ENCODE peak calls at places on chromosomes 3 and 15, in ten cellular contexts. N is IMR-90, K is Peyer's patch, O is stomach, L is transverse colon, P is tibial artery, H is adipocyte, V is mammary epithelial cell, U is GM23248, B is SJSA1. F is an unnamed sample.

GRCh38 chr3:194497799-194498575 is 11.2 kb upstream of the ATP13A3 start:
- DNase-seq in N (no peak), K (no peak), O (no peak), L (peak; percentile 55), P (no peak), H (no peak), V (no peak), U (peak; percentile 70), B (no peak), F (no peak)

GRCh38 chr3:182046365-182046764 is 334.6 kb downstream of the SOX2 start:
- DNase-seq in N (no peak), K (no peak), O (no peak), L (no peak), P (no peak), H (no peak), V (no peak), U (no peak), B (no peak), F (peak; percentile 11)

GRCh38 chr3:154113609-154114008 is 7.6 kb upstream of the ARHGEF26 start:
- DNase-seq in N (no peak), K (no peak), O (no peak), L (no peak), P (no peak), H (no peak), V (no peak), U (no peak), B (no peak), F (no peak)

GRCh38 chr3:198032445-198032936 is 72.5 kb downstream of the LMLN start:
- DNase-seq in N (peak; percentile 4), K (no peak), O (no peak), L (no peak), P (no peak), H (no peak), V (no peak), U (no peak), B (no peak), F (no peak)

GRCh38 chr15:62932436-62932835 is 110.1 kb upstream of the TPM1 start:
- DNase-seq in N (peak; percentile 95), K (no peak), O (no peak), L (no peak), P (no peak), H (peak; percentile 85), V (no peak), U (peak; percentile 93), B (peak; percentile 60), F (no peak)

GRCh38 chr3:119289371-119289770 is 4.8 kb upstream of the ARHGAP31 start:
- DNase-seq in N (no peak), K (no peak), O (no peak), L (no peak), P (no peak), H (no peak), V (no peak), U (no peak), B (no peak), F (no peak)

GRCh38 chr3:111032677-111033076 is 38.9 kb upstream of the NECTIN3 start:
- DNase-seq in N (peak; percentile 23), K (no peak), O (no peak), L (no peak), P (no peak), H (no peak), V (no peak), U (no peak), B (no peak), F (no peak)

GRCh38 chr15:84833447-84833846 is 16.3 kb downstream of the ALPK3 start:
- DNase-seq in N (peak; percentile 78), K (no peak), O (no peak), L (no peak), P (no peak), H (no peak), V (peak; percentile 40), U (peak; percentile 46), B (no peak), F (no peak)

GRCh38 chr3:122916084-122916483 is 111.5 kb downstream of the SEMA5B start:
- DNase-seq in N (no peak), K (no peak), O (no peak), L (no peak), P (no peak), H (no peak), V (no peak), U (no peak), B (no peak), F (no peak)

GRCh38 chr3:122913539-122914100 is 113.9 kb downstream of the SEMA5B start:
- DNase-seq in N (no peak), K (no peak), O (no peak), L (no peak), P (no peak), H (no peak), V (no peak), U (no peak), B (no peak), F (no peak)

GRCh38 chr3:122916580-122916979 is 111.0 kb downstream of the SEMA5B start:
- DNase-seq in N (no peak), K (no peak), O (no peak), L (no peak), P (no peak), H (no peak), V (no peak), U (no peak), B (no peak), F (no peak)

GRCh38 chr3:122912772-122913538 is 114.6 kb downstream of the SEMA5B start:
- DNase-seq in N (no peak), K (no peak), O (no peak), L (no peak), P (no peak), H (no peak), V (no peak), U (no peak), B (no peak), F (peak; percentile 69)

DNA sequence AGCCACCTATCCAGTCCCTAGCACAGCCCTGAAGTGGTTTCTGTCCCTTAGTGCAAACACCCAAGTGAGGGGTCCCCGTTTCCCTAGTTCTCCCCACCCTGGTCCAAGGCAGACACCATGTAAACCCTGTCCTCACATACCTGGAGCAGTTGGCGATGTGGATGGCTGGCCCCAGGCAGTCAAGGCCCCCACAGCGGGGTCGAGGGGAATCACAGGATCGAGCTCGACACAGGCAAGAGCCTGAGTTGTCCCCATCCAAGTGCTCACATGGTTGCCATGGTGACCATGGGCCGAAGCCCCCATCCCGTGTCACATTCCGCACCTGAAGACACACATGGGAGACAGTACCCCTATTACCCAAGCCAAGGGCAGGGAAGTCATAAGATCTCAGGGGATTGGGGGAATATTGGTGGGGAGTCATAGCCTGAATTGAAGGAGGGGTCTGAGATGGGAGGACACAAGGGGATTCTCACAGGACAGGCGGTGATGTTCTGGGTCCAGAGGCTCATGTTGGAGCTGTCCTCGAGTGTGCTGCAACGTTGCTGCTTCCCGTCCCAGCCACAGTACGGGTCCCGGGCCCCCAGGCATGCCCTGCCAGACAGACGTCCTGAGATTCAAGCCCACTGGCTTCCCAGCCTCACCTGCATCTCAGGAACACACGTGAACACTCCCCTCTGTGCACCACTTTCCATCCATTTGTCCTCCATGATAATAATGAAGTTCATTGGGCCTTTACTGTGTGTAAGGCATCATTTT is 112.1 kb downstream of the SEMA5B start:
- DNase-seq in N (no peak), K (no peak), O (no peak), L (no peak), P (no peak), H (no peak), V (no peak), U (no peak), B (no peak), F (no peak)
- H3K4me1 ChIP-seq in N (no peaks in the 10 kb centered on the region), K (no peaks in the 10 kb centered on the region), O (no peaks in the 10 kb centered on the region), L (no peaks in the 10 kb centered on the region), P (no peaks in the 10 kb centered on the region), H (no peaks in the 10 kb centered on the region), V (peaks cover 4% of the 10 kb centered on the region), U (no peaks in the 10 kb centered on the region), B (no peaks in the 10 kb centered on the region), F (no peaks in the 10 kb centered on the region)

GRCh38 chr3:16908006-16908405 is 23.3 kb downstream of the PLCL2 start:
- DNase-seq in N (no peak), K (no peak), O (no peak), L (no peak), P (no peak), H (no peak), V (no peak), U (no peak), B (no peak), F (no peak)

GRCh38 chr3:16908408-16908807 is 23.7 kb downstream of the PLCL2 start:
- DNase-seq in N (no peak), K (no peak), O (no peak), L (no peak), P (no peak), H (no peak), V (no peak), U (no peak), B (no peak), F (no peak)

GRCh38 chr3:16909802-16910201 is 25.0 kb downstream of the PLCL2 start:
- DNase-seq in N (no peak), K (no peak), O (no peak), L (no peak), P (no peak), H (no peak), V (no peak), U (no peak), B (no peak), F (no peak)

GRCh38 chr3:16910207-16910606 is 25.5 kb downstream of the PLCL2 start:
- DNase-seq in N (no peak), K (no peak), O (no peak), L (no peak), P (no peak), H (no peak), V (no peak), U (no peak), B (no peak), F (no peak)

DNA sequence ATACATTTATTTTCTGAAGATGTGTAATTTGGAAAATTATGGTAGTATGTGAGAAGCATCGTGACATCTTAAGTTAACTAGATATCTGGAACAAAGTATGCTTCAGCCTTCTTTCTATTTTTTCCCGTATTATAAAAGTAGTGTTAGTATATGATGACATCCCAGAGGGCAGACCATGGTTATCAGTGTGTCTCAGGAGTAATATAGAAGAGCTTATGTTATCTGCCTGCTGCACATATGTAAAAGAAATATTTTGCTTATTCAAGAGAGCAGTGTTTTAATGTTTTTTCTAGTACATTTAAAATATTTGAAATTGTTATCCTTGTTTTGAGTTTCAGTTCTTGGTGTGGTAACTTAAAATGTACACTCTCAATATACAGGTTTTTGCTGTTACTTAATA is 24.1 kb downstream of the PLCL2 start:
- DNase-seq in N (no peak), K (no peak), O (no peak), L (no peak), P (no peak), H (no peak), V (no peak), U (no peak), B (no peak), F (no peak)
- H3K4me1 ChIP-seq in N (peaks cover 7% of the 10 kb centered on the region), K (no peaks in the 10 kb centered on the region), O (peaks cover 30% of the 10 kb centered on the region), L (peaks cover 21% of the 10 kb centered on the region), P (peaks cover 14% of the 10 kb centered on the region), H (peaks cover 24% of the 10 kb centered on the region), V (no peaks in the 10 kb centered on the region), U (peaks cover 16% of the 10 kb centered on the region), B (peaks cover 36% of the 10 kb centered on the region), F (peaks cover 31% of the 10 kb centered on the region)

GRCh38 chr15:64636101-64636500 is 139.3 kb downstream of the RBPMS2 start:
- DNase-seq in N (no peak), K (no peak), O (no peak), L (no peak), P (no peak), H (peak; percentile 30), V (no peak), U (no peak), B (no peak), F (no peak)
- H3K4me1 ChIP-seq in N (peaks cover 13% of the 10 kb centered on the region), K (no peaks in the 10 kb centered on the region), O (peaks cover 82% of the 10 kb centered on the region), L (peaks cover 49% of the 10 kb centered on the region), P (peaks cover 40% of the 10 kb centered on the region), H (peaks cover 23% of the 10 kb centered on the region), V (peaks cover 16% of the 10 kb centered on the region), U (peaks cover 15% of the 10 kb centered on the region), B (peaks cover 10% of the 10 kb centered on the region), F (peaks cover 34% of the 10 kb centered on the region)

GRCh38 chr15:34808016-34808415 is 12.7 kb upstream of the ACTC1 start:
- DNase-seq in N (peak; percentile 78), K (no peak), O (no peak), L (no peak), P (no peak), H (no peak), V (peak; percentile 45), U (peak; percentile 58), B (no peak), F (no peak)
- H3K4me1 ChIP-seq in N (peaks cover 15% of the 10 kb centered on the region), K (no peaks in the 10 kb centered on the region), O (no peaks in the 10 kb centered on the region), L (no peaks in the 10 kb centered on the region), P (peaks cover 11% of the 10 kb centered on the region), H (peaks cover 24% of the 10 kb centered on the region), V (peaks cover 10% of the 10 kb centered on the region), U (peaks cover 47% of the 10 kb centered on the region), B (peaks cover 35% of the 10 kb centered on the region), F (no peaks in the 10 kb centered on the region)